ENCODE peak calls at places on chromosome 3, in four cellular contexts. One of them, this sample, is unnamed.

GRCh38 chr3:113186566-113186965 is 24.8 kb upstream of the BOC start:
- DNase-seq in stimulated activated CD8-positive, alpha-beta memory T cell treated with anti-CD3 and anti-CD28 coated beads, Interleukin-7, amount 100 ng/mL, for 1 hour: no peak
- DNase-seq in gastrocnemius medialis: no peak
- DNase-seq in sciatic nerve: no peak
- DNase-seq in this sample: no peak

GRCh38 chr3:10941972-10942371 is 50.6 kb upstream of the SLC6A1 start:
- DNase-seq in stimulated activated CD8-positive, alpha-beta memory T cell treated with anti-CD3 and anti-CD28 coated beads, Interleukin-7, amount 100 ng/mL, for 1 hour: no peak
- DNase-seq in gastrocnemius medialis: no peak
- DNase-seq in sciatic nerve: no peak
- DNase-seq in this sample: no peak

GRCh38 chr3:32124977-32125376 is 18.6 kb downstream of the GPD1L start:
- DNase-seq in stimulated activated CD8-positive, alpha-beta memory T cell treated with anti-CD3 and anti-CD28 coated beads, Interleukin-7, amount 100 ng/mL, for 1 hour: no peak
- DNase-seq in gastrocnemius medialis: no peak
- DNase-seq in sciatic nerve: no peak
- DNase-seq in this sample: no peak

GRCh38 chr3:122962149-122962548 is 65.4 kb downstream of the SEMA5B start:
- DNase-seq in stimulated activated CD8-positive, alpha-beta memory T cell treated with anti-CD3 and anti-CD28 coated beads, Interleukin-7, amount 100 ng/mL, for 1 hour: no peak
- DNase-seq in gastrocnemius medialis: no peak
- DNase-seq in sciatic nerve: no peak
- DNase-seq in this sample: no peak

GRCh38 chr3:114496021-114496434 is 202.2 kb downstream of the TIGIT start:
- DNase-seq in stimulated activated CD8-positive, alpha-beta memory T cell treated with anti-CD3 and anti-CD28 coated beads, Interleukin-7, amount 100 ng/mL, for 1 hour: no peak
- DNase-seq in gastrocnemius medialis: no peak
- DNase-seq in sciatic nerve: no peak
- DNase-seq in this sample: no peak

GRCh38 chr3:7787871-7788828 is 713.5 kb upstream of the LMCD1 start:
- DNase-seq in stimulated activated CD8-positive, alpha-beta memory T cell treated with anti-CD3 and anti-CD28 coated beads, Interleukin-7, amount 100 ng/mL, for 1 hour: no peak
- DNase-seq in gastrocnemius medialis: no peak
- DNase-seq in sciatic nerve: no peak
- DNase-seq in this sample: no peak

GRCh38 chr3:197809356-197810020 is 18.4 kb downstream of the LRCH3 start:
- DNase-seq in stimulated activated CD8-positive, alpha-beta memory T cell treated with anti-CD3 and anti-CD28 coated beads, Interleukin-7, amount 100 ng/mL, for 1 hour: no peak
- DNase-seq in gastrocnemius medialis: no peak
- DNase-seq in sciatic nerve: no peak
- DNase-seq in this sample: no peak

GRCh38 chr3:135271562-135272290 is 476.7 kb downstream of the EPHB1 start:
- DNase-seq in stimulated activated CD8-positive, alpha-beta memory T cell treated with anti-CD3 and anti-CD28 coated beads, Interleukin-7, amount 100 ng/mL, for 1 hour: no peak
- DNase-seq in gastrocnemius medialis: no peak
- DNase-seq in sciatic nerve: no peak
- DNase-seq in this sample: no peak

GRCh38 chr3:50275996-50276761 is 2.7 kb upstream of the LSMEM2 start:
- DNase-seq in stimulated activated CD8-positive, alpha-beta memory T cell treated with anti-CD3 and anti-CD28 coated beads, Interleukin-7, amount 100 ng/mL, for 1 hour: no peak
- DNase-seq in gastrocnemius medialis: no peak
- DNase-seq in sciatic nerve: no peak
- DNase-seq in this sample: no peak

GRCh38 chr3:171459130-171459941 is 869 bp downstream of the TNIK start:
- DNase-seq in stimulated activated CD8-positive, alpha-beta memory T cell treated with anti-CD3 and anti-CD28 coated beads, Interleukin-7, amount 100 ng/mL, for 1 hour: peak; percentile 18
- DNase-seq in gastrocnemius medialis: peak; percentile 28
- DNase-seq in sciatic nerve: peak; percentile 61
- DNase-seq in this sample: no peak

GRCh38 chr3:106836906-106837305 is 540.3 kb upstream of the CCDC54 start:
- DNase-seq in stimulated activated CD8-positive, alpha-beta memory T cell treated with anti-CD3 and anti-CD28 coated beads, Interleukin-7, amount 100 ng/mL, for 1 hour: no peak
- DNase-seq in gastrocnemius medialis: no peak
- DNase-seq in sciatic nerve: no peak
- DNase-seq in this sample: no peak

GRCh38 chr3:141279074-141279945 is 47.7 kb downstream of the PXYLP1 start:
- DNase-seq in stimulated activated CD8-positive, alpha-beta memory T cell treated with anti-CD3 and anti-CD28 coated beads, Interleukin-7, amount 100 ng/mL, for 1 hour: no peak
- DNase-seq in gastrocnemius medialis: no peak
- DNase-seq in sciatic nerve: no peak
- DNase-seq in this sample: peak; percentile 34

GRCh38 chr3:11059090-11059798 is 66.7 kb downstream of the SLC6A1 start:
- DNase-seq in stimulated activated CD8-positive, alpha-beta memory T cell treated with anti-CD3 and anti-CD28 coated beads, Interleukin-7, amount 100 ng/mL, for 1 hour: no peak
- DNase-seq in gastrocnemius medialis: peak; percentile 12
- DNase-seq in sciatic nerve: no peak
- DNase-seq in this sample: peak; percentile 79

GRCh38 chr3:139909836-139910235 is 25.1 kb upstream of the CLSTN2 start:
- DNase-seq in stimulated activated CD8-positive, alpha-beta memory T cell treated with anti-CD3 and anti-CD28 coated beads, Interleukin-7, amount 100 ng/mL, for 1 hour: no peak
- DNase-seq in gastrocnemius medialis: no peak
- DNase-seq in sciatic nerve: no peak
- DNase-seq in this sample: no peak

GRCh38 chr3:39445927-39446326 is 21.6 kb upstream of the MOBP start:
- DNase-seq in stimulated activated CD8-positive, alpha-beta memory T cell treated with anti-CD3 and anti-CD28 coated beads, Interleukin-7, amount 100 ng/mL, for 1 hour: no peak
- DNase-seq in gastrocnemius medialis: no peak
- DNase-seq in sciatic nerve: no peak
- DNase-seq in this sample: no peak

GRCh38 chr3:195870937-195871336 is 37.4 kb downstream of the TNK2 start:
- DNase-seq in stimulated activated CD8-positive, alpha-beta memory T cell treated with anti-CD3 and anti-CD28 coated beads, Interleukin-7, amount 100 ng/mL, for 1 hour: no peak
- DNase-seq in gastrocnemius medialis: no peak
- DNase-seq in sciatic nerve: no peak
- DNase-seq in this sample: no peak

GRCh38 chr3:96863129-96863740 is 48.8 kb downstream of the EPHA6 start:
- DNase-seq in stimulated activated CD8-positive, alpha-beta memory T cell treated with anti-CD3 and anti-CD28 coated beads, Interleukin-7, amount 100 ng/mL, for 1 hour: no peak
- DNase-seq in gastrocnemius medialis: no peak
- DNase-seq in sciatic nerve: no peak
- DNase-seq in this sample: no peak

GRCh38 chr3:29822051-29822450 is 541.2 kb downstream of the RBMS3 start:
- DNase-seq in stimulated activated CD8-positive, alpha-beta memory T cell treated with anti-CD3 and anti-CD28 coated beads, Interleukin-7, amount 100 ng/mL, for 1 hour: no peak
- DNase-seq in gastrocnemius medialis: no peak
- DNase-seq in sciatic nerve: no peak
- DNase-seq in this sample: no peak

GRCh38 chr3:156433138-156433537 is 121.8 kb downstream of the SSR3 start:
- DNase-seq in stimulated activated CD8-positive, alpha-beta memory T cell treated with anti-CD3 and anti-CD28 coated beads, Interleukin-7, amount 100 ng/mL, for 1 hour: no peak
- DNase-seq in gastrocnemius medialis: no peak
- DNase-seq in sciatic nerve: no peak
- DNase-seq in this sample: no peak

GRCh38 chr3:163490119-163490518 is 1588.2 kb downstream of the SI start:
- DNase-seq in stimulated activated CD8-positive, alpha-beta memory T cell treated with anti-CD3 and anti-CD28 coated beads, Interleukin-7, amount 100 ng/mL, for 1 hour: no peak
- DNase-seq in gastrocnemius medialis: no peak
- DNase-seq in sciatic nerve: no peak
- DNase-seq in this sample: peak; percentile 11

GRCh38 chr3:45760878-45761711 is 35.2 kb downstream of the SLC6A20 start:
- DNase-seq in stimulated activated CD8-positive, alpha-beta memory T cell treated with anti-CD3 and anti-CD28 coated beads, Interleukin-7, amount 100 ng/mL, for 1 hour: no peak
- DNase-seq in gastrocnemius medialis: peak; percentile 49
- DNase-seq in sciatic nerve: no peak
- DNase-seq in this sample: peak; percentile 84

GRCh38 chr3:172173316-172174271 is 134.2 kb downstream of the FNDC3B start:
- DNase-seq in stimulated activated CD8-positive, alpha-beta memory T cell treated with anti-CD3 and anti-CD28 coated beads, Interleukin-7, amount 100 ng/mL, for 1 hour: no peak
- DNase-seq in gastrocnemius medialis: no peak
- DNase-seq in sciatic nerve: no peak
- DNase-seq in this sample: no peak

GRCh38 chr3:196962108-196962929 is 6.3 kb downstream of the PIGZ start:
- DNase-seq in stimulated activated CD8-positive, alpha-beta memory T cell treated with anti-CD3 and anti-CD28 coated beads, Interleukin-7, amount 100 ng/mL, for 1 hour: no peak
- DNase-seq in gastrocnemius medialis: no peak
- DNase-seq in sciatic nerve: no peak
- DNase-seq in this sample: no peak

GRCh38 chr3:149678365-149678948 is 20.6 kb upstream of the WWTR1 start:
- DNase-seq in stimulated activated CD8-positive, alpha-beta memory T cell treated with anti-CD3 and anti-CD28 coated beads, Interleukin-7, amount 100 ng/mL, for 1 hour: no peak
- DNase-seq in gastrocnemius medialis: no peak
- DNase-seq in sciatic nerve: no peak
- DNase-seq in this sample: no peak

GRCh38 chr3:30007668-30008067 is 598.7 kb upstream of the TGFBR2 start:
- DNase-seq in stimulated activated CD8-positive, alpha-beta memory T cell treated with anti-CD3 and anti-CD28 coated beads, Interleukin-7, amount 100 ng/mL, for 1 hour: no peak
- DNase-seq in gastrocnemius medialis: no peak
- DNase-seq in sciatic nerve: no peak
- DNase-seq in this sample: no peak

GRCh38 chr3:31624054-31624709 is 91.5 kb downstream of the STT3B start:
- DNase-seq in stimulated activated CD8-positive, alpha-beta memory T cell treated with anti-CD3 and anti-CD28 coated beads, Interleukin-7, amount 100 ng/mL, for 1 hour: no peak
- DNase-seq in gastrocnemius medialis: no peak
- DNase-seq in sciatic nerve: no peak
- DNase-seq in this sample: no peak

GRCh38 chr3:110598847-110599490 is 472.6 kb upstream of the NECTIN3 start:
- DNase-seq in stimulated activated CD8-positive, alpha-beta memory T cell treated with anti-CD3 and anti-CD28 coated beads, Interleukin-7, amount 100 ng/mL, for 1 hour: no peak
- DNase-seq in gastrocnemius medialis: no peak
- DNase-seq in sciatic nerve: no peak
- DNase-seq in this sample: no peak

GRCh38 chr3:133742351-133743091 is 3.7 kb upstream of the TF start:
- DNase-seq in stimulated activated CD8-positive, alpha-beta memory T cell treated with anti-CD3 and anti-CD28 coated beads, Interleukin-7, amount 100 ng/mL, for 1 hour: no peak
- DNase-seq in gastrocnemius medialis: no peak
- DNase-seq in sciatic nerve: no peak
- DNase-seq in this sample: no peak

GRCh38 chr3:175746308-175746707 is 887.2 kb downstream of the NAALADL2 start:
- DNase-seq in stimulated activated CD8-positive, alpha-beta memory T cell treated with anti-CD3 and anti-CD28 coated beads, Interleukin-7, amount 100 ng/mL, for 1 hour: no peak
- DNase-seq in gastrocnemius medialis: no peak
- DNase-seq in sciatic nerve: no peak
- DNase-seq in this sample: no peak

GRCh38 chr3:102165367-102165766 is 269.4 kb upstream of the ZPLD1 start:
- DNase-seq in stimulated activated CD8-positive, alpha-beta memory T cell treated with anti-CD3 and anti-CD28 coated beads, Interleukin-7, amount 100 ng/mL, for 1 hour: no peak
- DNase-seq in gastrocnemius medialis: no peak
- DNase-seq in sciatic nerve: no peak
- DNase-seq in this sample: no peak

GRCh38 chr3:52231502-52232278 is 6.2 kb upstream of the TLR9 start:
- DNase-seq in stimulated activated CD8-positive, alpha-beta memory T cell treated with anti-CD3 and anti-CD28 coated beads, Interleukin-7, amount 100 ng/mL, for 1 hour: peak; percentile 67
- DNase-seq in gastrocnemius medialis: peak; percentile 71
- DNase-seq in sciatic nerve: peak; percentile 88
- DNase-seq in this sample: peak; percentile 76

GRCh38 chr3:51539291-51539891 is 872 bp downstream of the RAD54L2 start:
- DNase-seq in stimulated activated CD8-positive, alpha-beta memory T cell treated with anti-CD3 and anti-CD28 coated beads, Interleukin-7, amount 100 ng/mL, for 1 hour: no peak
- DNase-seq in gastrocnemius medialis: no peak
- DNase-seq in sciatic nerve: no peak
- DNase-seq in this sample: peak; percentile 47

GRCh38 chr3:60274098-60274497 is 977.2 kb downstream of the FHIT start:
- DNase-seq in stimulated activated CD8-positive, alpha-beta memory T cell treated with anti-CD3 and anti-CD28 coated beads, Interleukin-7, amount 100 ng/mL, for 1 hour: no peak
- DNase-seq in gastrocnemius medialis: no peak
- DNase-seq in sciatic nerve: no peak
- DNase-seq in this sample: no peak